ENCODE peak calls at places on chromosomes 13 and 19, in six cellular contexts. M, V, A, U, G and F are unnamed samples.

GRCh38 chr19:43809762-43810696 is 7.8 kb upstream of the LYPD5 start:
- DNase-seq in M (no peak), V (peak), A (peak), U (no peak), G (no peak), F (peak)

GRCh38 chr19:35165200-35166058 is 10.9 kb downstream of the FXYD5 start:
- DNase-seq in M (no peak), V (no peak), A (no peak), U (no peak), G (peak), F (no peak)

GRCh38 chr19:4536798-4537197 is 1.8 kb upstream of the PLIN5 start:
- DNase-seq in M (no peak), V (no peak), A (no peak), U (no peak), G (no peak), F (no peak)

GRCh38 chr19:45442927-45443461 is 19.3 kb upstream of the ERCC1 start:
- DNase-seq in M (peak), V (peak), A (peak), U (no peak), G (no peak), F (peak)

GRCh38 chr19:48887861-48888612 is 10.5 kb downstream of the TULP2 start:
- DNase-seq in M (no peak), V (no peak), A (no peak), U (no peak), G (no peak), F (no peak)

GRCh38 chr19:6730153-6730804 is 7.1 kb downstream of the GPR108 start:
- DNase-seq in M (no peak), V (no peak), A (no peak), U (peak), G (no peak), F (no peak)

GRCh38 chr13:20566424-20566916 is 487 bp upstream of the IFT88 start:
- DNase-seq in M (no peak), V (peak), A (peak), U (no peak), G (no peak), F (no peak)

GRCh38 chr13:58893396-58893795 is 1261.9 kb downstream of the PCDH17 start:
- DNase-seq in M (no peak), V (no peak), A (no peak), U (no peak), G (no peak), F (no peak)

GRCh38 chr19:2015611-2015950 is at the start of gene BTBD2:
- DNase-seq in M (no peak), V (peak), A (peak), U (peak), G (no peak), F (peak)

GRCh38 chr19:11767633-11768133 is 883 bp downstream of the ZNF441 start:
- DNase-seq in M (no peak), V (peak), A (peak), U (no peak), G (peak), F (no peak)